ENCODE peak calls at places on chromosomes 5 and 9, in six cellular contexts. A is psoas muscle, V is left lung, H is GM23248, X is neuronal stem cell, I is tibial nerve. U is an unnamed sample.

GRCh38 chr5:133147815-133148634 is 96.2 kb downstream of the HSPA4 start:
- DNase-seq in A (no peak), V (no peak), H (no peak), X (no peak), I (no peak), U (no peak)

GRCh38 chr5:76196886-76197489 is 113.8 kb downstream of the SV2C start:
- DNase-seq in A (no peak), V (no peak), H (no peak), X (no peak), I (no peak), U (no peak)

GRCh38 chr5:139653616-139654015 is 5.5 kb downstream of the CXXC5 start:
- DNase-seq in A (peak; percentile 38), V (no peak), H (no peak), X (no peak), I (no peak), U (no peak)

GRCh38 chr5:133316346-133317343 is 264.8 kb downstream of the HSPA4 start:
- DNase-seq in A (no peak), V (no peak), H (no peak), X (peak; percentile 11), I (no peak), U (no peak)

GRCh38 chr9:112624711-112625707 is 92.9 kb downstream of the INIP start:
- DNase-seq in A (no peak), V (no peak), H (peak; percentile 13), X (no peak), I (no peak), U (no peak)

GRCh38 chr9:93300585-93301081 is 116.7 kb downstream of the WNK2 start:
- DNase-seq in A (no peak), V (no peak), H (no peak), X (no peak), I (no peak), U (no peak)

GRCh38 chr5:57989378-57989777 is 470.5 kb downstream of the PLK2 start:
- DNase-seq in A (no peak), V (no peak), H (peak; percentile 41), X (no peak), I (no peak), U (no peak)

GRCh38 chr9:131622536-131622935 is 77.2 kb downstream of the PRRT1B start:
- DNase-seq in A (no peak), V (no peak), H (no peak), X (no peak), I (no peak), U (no peak)

GRCh38 chr9:8718121-8718725 is 918.6 kb upstream of the DMAC1 start:
- DNase-seq in A (no peak), V (no peak), H (peak; percentile 1), X (no peak), I (peak; percentile 13), U (no peak)

GRCh38 chr5:175706499-175706898 is 48.6 kb downstream of the HRH2 start:
- DNase-seq in A (no peak), V (no peak), H (no peak), X (no peak), I (no peak), U (no peak)

GRCh38 chr9:120869726-120870125 is 7.3 kb downstream of the PHF19 start:
- DNase-seq in A (no peak), V (no peak), H (no peak), X (no peak), I (no peak), U (no peak)

GRCh38 chr5:164013077-164013670 is 507.8 kb downstream of the MAT2B start:
- DNase-seq in A (no peak), V (no peak), H (peak; percentile 64), X (peak; percentile 78), I (peak; percentile 55), U (no peak)

GRCh38 chr5:68248896-68249295 is 33.3 kb downstream of the PIK3R1 start:
- DNase-seq in A (no peak), V (no peak), H (no peak), X (no peak), I (no peak), U (no peak)

GRCh38 chr5:127870914-127871313 is 167.7 kb downstream of the CCDC192 start:
- DNase-seq in A (peak; percentile 88), V (peak; percentile 72), H (peak; percentile 50), X (no peak), I (peak; percentile 50), U (no peak)

GRCh38 chr5:116574682-116575634 is at the start of gene SEMA6A:
- DNase-seq in A (peak; percentile 94), V (peak; percentile 86), H (peak; percentile 85), X (peak; percentile 97), I (peak; percentile 80), U (peak; percentile 21)

GRCh38 chr5:121299153-121299552 is 552.5 kb upstream of the FTMT start:
- DNase-seq in A (no peak), V (no peak), H (no peak), X (no peak), I (no peak), U (no peak)

GRCh38 chr5:83151821-83152220 is 74.5 kb downstream of the XRCC4 start:
- DNase-seq in A (no peak), V (no peak), H (peak; percentile 18), X (no peak), I (no peak), U (no peak)

GRCh38 chr5:142613231-142613630 is 72.7 kb downstream of the FGF1 start:
- DNase-seq in A (no peak), V (no peak), H (peak; percentile 90), X (no peak), I (no peak), U (no peak)

GRCh38 chr5:124341066-124341943 is 405.1 kb downstream of the ZNF608 start:
- DNase-seq in A (no peak), V (no peak), H (no peak), X (no peak), I (no peak), U (no peak)

DNA sequence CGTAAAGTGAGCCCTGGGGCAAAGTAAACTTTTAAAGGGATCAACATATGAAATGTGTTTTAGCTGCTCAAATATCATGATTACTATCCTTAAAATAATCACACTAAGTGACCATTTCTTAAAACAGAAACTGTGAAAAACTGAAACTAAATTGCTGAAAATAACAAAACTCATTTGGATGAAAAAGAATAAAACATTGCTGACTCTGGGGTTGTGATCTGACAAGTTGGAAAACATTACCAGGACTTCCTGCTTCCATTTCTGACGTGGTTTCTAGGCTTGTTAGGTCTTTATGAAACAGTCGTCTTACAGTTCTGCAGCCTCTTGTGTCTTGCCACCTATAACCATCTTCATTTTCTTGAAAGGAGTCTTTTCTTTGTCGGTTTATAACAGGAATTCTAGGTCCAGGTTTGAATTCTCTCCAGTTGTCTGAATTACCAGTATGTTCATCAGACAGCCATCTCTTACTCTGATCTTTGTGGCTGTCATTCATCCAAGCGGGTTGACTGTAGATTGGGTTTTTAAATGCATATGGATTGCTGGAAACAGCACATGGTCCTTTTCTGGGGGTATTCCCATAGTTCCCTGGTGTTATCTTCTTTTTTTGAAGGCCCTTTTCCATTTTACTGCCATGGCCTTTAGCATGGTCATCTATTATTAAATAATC is 1.6 kb downstream of the TUT7 start:
- DNase-seq in A (no peak), V (no peak), H (peak; percentile 61), X (no peak), I (no peak), U (no peak)
- H3K4me1 ChIP-seq in A (peaks cover 56% of the 10 kb centered on the region), V (peaks cover 15% of the 10 kb centered on the region), H (peaks cover 37% of the 10 kb centered on the region), X (no peaks in the 10 kb centered on the region), I (peaks cover 66% of the 10 kb centered on the region), U (no peaks in the 10 kb centered on the region)

DNA sequence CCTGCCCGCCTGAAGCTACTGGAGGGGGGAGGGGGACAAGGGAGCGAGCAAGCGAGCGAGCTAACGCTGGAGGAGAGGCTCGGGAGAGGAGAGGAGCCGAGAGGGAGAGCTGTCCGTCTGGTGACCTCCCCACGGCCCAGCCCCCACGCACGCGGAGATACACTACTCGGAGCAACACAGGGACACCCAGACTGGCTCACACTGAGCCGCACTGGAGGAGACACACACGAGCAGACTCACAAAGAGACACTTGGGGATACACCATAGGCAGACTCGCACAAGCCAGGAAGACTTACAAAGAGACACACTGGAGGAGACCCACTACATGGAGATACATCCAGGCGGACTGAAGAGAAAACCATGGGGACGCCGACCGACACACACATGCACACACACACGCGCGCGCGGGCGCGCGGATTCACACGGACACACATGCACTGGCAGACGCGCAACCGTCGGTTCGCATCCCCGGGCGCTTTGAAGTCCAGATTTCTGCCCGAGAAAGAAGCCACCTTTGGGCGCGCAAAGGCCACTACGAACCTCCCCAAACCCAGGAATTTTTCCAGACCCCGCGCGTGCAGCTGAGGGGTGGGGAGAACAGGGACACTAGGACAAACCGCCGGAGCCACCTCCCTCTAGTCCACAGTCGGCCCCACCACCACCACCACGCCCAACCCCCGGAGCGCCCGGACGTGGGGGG is 703 bp downstream of the CNTFR start:
- DNase-seq in A (peak; percentile 70), V (no peak), H (no peak), X (no peak), I (no peak), U (no peak)
- H3K27ac ChIP-seq in A (peak overlapping the region; percentile 76), V (no peak overlapping the region), H (no peak overlapping the region), X (no peak overlapping the region), I (no peak overlapping the region), U (no peak overlapping the region)

DNA sequence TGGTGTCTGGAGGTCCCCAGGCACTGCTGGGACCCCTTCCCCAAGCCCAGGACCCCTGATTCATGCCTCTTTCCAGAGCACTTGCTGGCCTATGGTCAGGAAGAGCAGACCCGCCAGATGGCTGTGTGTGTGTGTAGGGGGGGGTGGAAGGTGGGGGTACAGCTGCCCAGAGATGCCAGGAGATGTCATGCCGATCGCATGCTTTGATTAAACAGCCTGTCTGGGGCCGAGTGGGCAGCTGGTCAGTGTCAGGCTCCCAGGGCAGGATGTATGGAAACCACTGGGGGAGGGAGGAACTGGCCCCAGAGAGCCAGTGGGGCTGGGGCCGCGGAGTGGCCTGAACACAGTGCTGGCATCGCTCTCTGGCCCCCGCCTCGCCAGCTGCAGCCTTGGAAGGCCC is 23.7 kb downstream of the RXRA start:
- DNase-seq in A (no peak), V (no peak), H (no peak), X (no peak), I (no peak), U (no peak)
- H3K4me1 ChIP-seq in A (peaks cover 100% of the 10 kb centered on the region), V (peaks cover 2% of the 10 kb centered on the region), H (peaks cover 7% of the 10 kb centered on the region), X (peaks cover 2% of the 10 kb centered on the region), I (peaks cover 100% of the 10 kb centered on the region), U (peaks cover 85% of the 10 kb centered on the region)

GRCh38 chr5:65261499-65261898 is 220.2 kb downstream of the ADAMTS6 start:
- DNase-seq in A (no peak), V (no peak), H (peak; percentile 14), X (no peak), I (no peak), U (no peak)

GRCh38 chr5:65264420-65264819 is 217.3 kb downstream of the ADAMTS6 start:
- DNase-seq in A (no peak), V (no peak), H (no peak), X (no peak), I (no peak), U (no peak)

GRCh38 chr5:65262094-65262493 is 219.6 kb downstream of the ADAMTS6 start:
- DNase-seq in A (no peak), V (no peak), H (peak; percentile 23), X (no peak), I (no peak), U (no peak)

GRCh38 chr5:65263291-65263690 is 218.4 kb downstream of the ADAMTS6 start:
- DNase-seq in A (no peak), V (no peak), H (peak; percentile 60), X (no peak), I (no peak), U (no peak)

DNA sequence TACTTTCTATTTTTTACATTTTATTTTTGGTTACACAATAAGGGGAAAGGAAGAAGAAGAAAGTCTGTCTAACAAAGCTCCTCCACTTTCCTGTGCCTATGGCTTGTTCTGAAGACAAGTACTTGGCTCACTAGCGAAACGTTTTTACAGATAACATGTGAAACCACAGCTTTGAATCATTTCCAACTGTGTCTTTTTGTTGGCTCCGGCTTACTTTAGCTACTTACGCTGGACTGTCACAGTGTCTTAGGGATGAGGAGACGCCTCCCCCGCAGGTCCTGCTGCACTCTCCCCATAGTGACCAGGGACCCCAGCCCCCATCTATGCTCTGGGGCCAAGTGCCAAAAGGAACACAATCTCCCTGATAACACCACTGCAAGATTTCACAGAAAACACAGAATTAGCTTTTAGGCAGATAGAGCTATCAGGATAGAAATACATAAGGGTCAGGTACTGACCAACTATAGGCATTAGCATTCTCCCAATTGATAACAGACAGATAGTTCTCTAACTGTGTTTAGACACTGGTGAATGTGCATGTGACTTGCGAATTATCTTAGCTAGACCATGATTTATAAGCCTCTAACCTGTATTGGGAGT is 219.0 kb downstream of the ADAMTS6 start:
- DNase-seq in A (no peak), V (no peak), H (peak; percentile 87), X (no peak), I (peak; percentile 15), U (no peak)
- H3K27ac ChIP-seq in A (no peak overlapping the region), V (no peak overlapping the region), H (peak overlapping the region; percentile 42), X (no peak overlapping the region), I (no peak overlapping the region), U (no peak overlapping the region)